ENCODE peak calls at places on chromosomes 13 and 19, in five cellular contexts. One of them, this sample, is unnamed.

GRCh38 chr13:47680752-47681151 is 320.3 kb downstream of the SUCLA2 start:
- DNase-seq in H1: no peak
- DNase-seq in mesenchymal stem cell: peak; percentile 57
- DNase-seq in H9: no peak
- DNase-seq in neuronal stem cell: no peak
- DNase-seq in this sample: no peak

GRCh38 chr13:28492527-28493367 is 2.2 kb downstream of the FLT1 start:
- DNase-seq in H9: no peak
- DNase-seq in neuronal stem cell: peak; percentile 26
- DNase-seq in H1: no peak
- DNase-seq in mesenchymal stem cell: peak; percentile 61
- DNase-seq in this sample: peak; percentile 55

GRCh38 chr13:110312669-110313031 is 5.6 kb downstream of the COL4A2 start:
- DNase-seq in H1: no peak
- DNase-seq in H9: peak; percentile 17
- DNase-seq in mesenchymal stem cell: peak; percentile 90
- DNase-seq in neuronal stem cell: no peak
- DNase-seq in this sample: peak; percentile 98

GRCh38 chr13:59690857-59691500 is 472.7 kb downstream of the DIAPH3 start:
- DNase-seq in H1: no peak
- DNase-seq in mesenchymal stem cell: peak; percentile 61
- DNase-seq in H9: no peak
- DNase-seq in neuronal stem cell: no peak
- DNase-seq in this sample: peak; percentile 70

GRCh38 chr19:7494416-7495098 is 5.7 kb upstream of the PEX11G start:
- DNase-seq in H9: no peak
- DNase-seq in mesenchymal stem cell: peak; percentile 93
- DNase-seq in H1: no peak
- DNase-seq in neuronal stem cell: no peak
- DNase-seq in this sample: no peak

GRCh38 chr19:57269515-57270250 is 10.6 kb upstream of the ZNF460 start:
- DNase-seq in mesenchymal stem cell: peak; percentile 86
- DNase-seq in neuronal stem cell: no peak
- DNase-seq in H1: no peak
- DNase-seq in H9: no peak
- DNase-seq in this sample: no peak

GRCh38 chr13:97141564-97142005 is 80.5 kb upstream of the MBNL2 start:
- DNase-seq in H1: no peak
- DNase-seq in mesenchymal stem cell: peak; percentile 95
- DNase-seq in H9: peak; percentile 72
- DNase-seq in neuronal stem cell: peak; percentile 23
- DNase-seq in this sample: peak; percentile 87

GRCh38 chr13:25982908-25983307 is 68.9 kb downstream of the SHISA2 start:
- DNase-seq in H1: no peak
- DNase-seq in H9: no peak
- DNase-seq in mesenchymal stem cell: no peak
- DNase-seq in neuronal stem cell: no peak
- DNase-seq in this sample: no peak

GRCh38 chr13:31850041-31850440 is 110.7 kb downstream of the RXFP2 start:
- DNase-seq in H1: no peak
- DNase-seq in mesenchymal stem cell: no peak
- DNase-seq in H9: no peak
- DNase-seq in neuronal stem cell: no peak
- DNase-seq in this sample: no peak

GRCh38 chr13:66574606-66575005 is 655.5 kb downstream of the PCDH9 start:
- DNase-seq in neuronal stem cell: no peak
- DNase-seq in H9: no peak
- DNase-seq in mesenchymal stem cell: no peak
- DNase-seq in H1: no peak
- DNase-seq in this sample: no peak

GRCh38 chr19:35903550-35904179 is 1.3 kb downstream of the HCST start:
- DNase-seq in H9: peak; percentile 91
- DNase-seq in H1: peak; percentile 78
- DNase-seq in neuronal stem cell: no peak
- DNase-seq in mesenchymal stem cell: peak; percentile 83
- DNase-seq in this sample: peak; percentile 97

GRCh38 chr19:15672580-15673175 is at the start of gene CYP4F12:
- DNase-seq in H1: no peak
- DNase-seq in H9: no peak
- DNase-seq in mesenchymal stem cell: no peak
- DNase-seq in neuronal stem cell: no peak
- DNase-seq in this sample: no peak

GRCh38 chr19:45920458-45920857 is 5.9 kb upstream of the NANOS2 start:
- DNase-seq in mesenchymal stem cell: no peak
- DNase-seq in H1: no peak
- DNase-seq in neuronal stem cell: no peak
- DNase-seq in H9: no peak
- DNase-seq in this sample: no peak

GRCh38 chr19:12330340-12330739 is 3.1 kb downstream of the ZNF563 start:
- DNase-seq in H1: no peak
- DNase-seq in H9: no peak
- DNase-seq in neuronal stem cell: no peak
- DNase-seq in mesenchymal stem cell: no peak
- DNase-seq in this sample: no peak

GRCh38 chr13:20943519-20944012 is 41.0 kb upstream of the XPO4 start:
- DNase-seq in mesenchymal stem cell: peak; percentile 99
- DNase-seq in H1: peak; percentile 87
- DNase-seq in H9: peak; percentile 84
- DNase-seq in neuronal stem cell: peak; percentile 54
- DNase-seq in this sample: peak; percentile 93

GRCh38 chr13:41308241-41308640 is 2.8 kb upstream of the NAA16 start:
- DNase-seq in mesenchymal stem cell: no peak
- DNase-seq in H1: no peak
- DNase-seq in H9: no peak
- DNase-seq in neuronal stem cell: no peak
- DNase-seq in this sample: no peak

GRCh38 chr19:44512326-44513298 is 12.3 kb upstream of the ZNF180 start:
- DNase-seq in neuronal stem cell: no peak
- DNase-seq in H1: peak; percentile 87
- DNase-seq in H9: peak; percentile 80
- DNase-seq in mesenchymal stem cell: peak; percentile 25
- DNase-seq in this sample: peak; percentile 84

GRCh38 chr13:47211106-47211505 is 314.3 kb upstream of the HTR2A start:
- DNase-seq in mesenchymal stem cell: peak; percentile 17
- DNase-seq in H1: no peak
- DNase-seq in neuronal stem cell: no peak
- DNase-seq in H9: peak; percentile 33
- DNase-seq in this sample: peak; percentile 35

GRCh38 chr19:40035996-40036395 is 20.0 kb downstream of the ZNF780B start:
- DNase-seq in H9: no peak
- DNase-seq in H1: no peak
- DNase-seq in neuronal stem cell: no peak
- DNase-seq in mesenchymal stem cell: no peak
- DNase-seq in this sample: no peak

GRCh38 chr13:80454245-80454644 is 113.3 kb upstream of the SPRY2 start:
- DNase-seq in H9: no peak
- DNase-seq in mesenchymal stem cell: no peak
- DNase-seq in H1: no peak
- DNase-seq in neuronal stem cell: no peak
- DNase-seq in this sample: no peak

GRCh38 chr13:91586609-91587008 is 188.2 kb downstream of the GPC5 start:
- DNase-seq in H1: no peak
- DNase-seq in neuronal stem cell: no peak
- DNase-seq in H9: no peak
- DNase-seq in mesenchymal stem cell: no peak
- DNase-seq in this sample: no peak

GRCh38 chr13:73521291-73521626 is 462.5 kb downstream of the KLF5 start:
- DNase-seq in mesenchymal stem cell: no peak
- DNase-seq in H1: no peak
- DNase-seq in H9: no peak
- DNase-seq in neuronal stem cell: no peak
- DNase-seq in this sample: no peak

GRCh38 chr19:31294189-31294588 is 55.0 kb downstream of the TSHZ3 start:
- DNase-seq in mesenchymal stem cell: no peak
- DNase-seq in neuronal stem cell: no peak
- DNase-seq in H1: no peak
- DNase-seq in H9: no peak
- DNase-seq in this sample: peak; percentile 56

GRCh38 chr13:50284540-50284939 is 269.3 kb downstream of the KCNRG start:
- DNase-seq in neuronal stem cell: no peak
- DNase-seq in mesenchymal stem cell: no peak
- DNase-seq in H9: no peak
- DNase-seq in H1: no peak
- DNase-seq in this sample: no peak

GRCh38 chr13:20721454-20722357 is 18.2 kb downstream of the IL17D start:
- DNase-seq in mesenchymal stem cell: peak; percentile 46
- DNase-seq in H9: peak; percentile 68
- DNase-seq in neuronal stem cell: no peak
- DNase-seq in H1: peak; percentile 76
- DNase-seq in this sample: peak; percentile 98

GRCh38 chr19:51784922-51785690 is 9.9 kb upstream of the FPR3 start:
- DNase-seq in mesenchymal stem cell: no peak
- DNase-seq in H1: no peak
- DNase-seq in H9: no peak
- DNase-seq in neuronal stem cell: no peak
- DNase-seq in this sample: peak; percentile 86

GRCh38 chr19:51786651-51787494 is 8.1 kb upstream of the FPR3 start:
- DNase-seq in H9: no peak
- DNase-seq in mesenchymal stem cell: no peak
- DNase-seq in H1: no peak
- DNase-seq in neuronal stem cell: no peak
- DNase-seq in this sample: peak; percentile 79

GRCh38 chr19:51784109-51784785 is 10.7 kb upstream of the FPR3 start:
- DNase-seq in H1: no peak
- DNase-seq in mesenchymal stem cell: no peak
- DNase-seq in H9: no peak
- DNase-seq in neuronal stem cell: no peak
- DNase-seq in this sample: no peak

GRCh38 chr19:51779703-51780102 is 15.3 kb upstream of the FPR3 start:
- DNase-seq in neuronal stem cell: no peak
- DNase-seq in H1: no peak
- DNase-seq in H9: no peak
- DNase-seq in mesenchymal stem cell: no peak
- DNase-seq in this sample: no peak

GRCh38 chr19:51783373-51783772 is 11.6 kb upstream of the FPR3 start:
- DNase-seq in H9: no peak
- DNase-seq in H1: no peak
- DNase-seq in mesenchymal stem cell: no peak
- DNase-seq in neuronal stem cell: no peak
- DNase-seq in this sample: peak; percentile 97
- H2BK12ac ChIP-seq in H9: no peak overlapping the region
- H2BK12ac ChIP-seq in H1: no peak overlapping the region
- H2BK12ac ChIP-seq in mesenchymal stem cell: no peak overlapping the region
- H2BK12ac ChIP-seq in neuronal stem cell: no peak overlapping the region
- H2BK12ac ChIP-seq in this sample: no peak overlapping the region

GRCh38 chr13:78599911-78600310 is 3.4 kb downstream of the POU4F1 start:
- DNase-seq in H1: no peak
- DNase-seq in neuronal stem cell: peak; percentile 24
- DNase-seq in H9: no peak
- DNase-seq in mesenchymal stem cell: no peak
- DNase-seq in this sample: no peak
- H2BK12ac ChIP-seq in H1: no peak overlapping the region
- H2BK12ac ChIP-seq in neuronal stem cell: no peak overlapping the region
- H2BK12ac ChIP-seq in H9: no peak overlapping the region
- H2BK12ac ChIP-seq in mesenchymal stem cell: no peak overlapping the region
- H2BK12ac ChIP-seq in this sample: no peak overlapping the region

DNA sequence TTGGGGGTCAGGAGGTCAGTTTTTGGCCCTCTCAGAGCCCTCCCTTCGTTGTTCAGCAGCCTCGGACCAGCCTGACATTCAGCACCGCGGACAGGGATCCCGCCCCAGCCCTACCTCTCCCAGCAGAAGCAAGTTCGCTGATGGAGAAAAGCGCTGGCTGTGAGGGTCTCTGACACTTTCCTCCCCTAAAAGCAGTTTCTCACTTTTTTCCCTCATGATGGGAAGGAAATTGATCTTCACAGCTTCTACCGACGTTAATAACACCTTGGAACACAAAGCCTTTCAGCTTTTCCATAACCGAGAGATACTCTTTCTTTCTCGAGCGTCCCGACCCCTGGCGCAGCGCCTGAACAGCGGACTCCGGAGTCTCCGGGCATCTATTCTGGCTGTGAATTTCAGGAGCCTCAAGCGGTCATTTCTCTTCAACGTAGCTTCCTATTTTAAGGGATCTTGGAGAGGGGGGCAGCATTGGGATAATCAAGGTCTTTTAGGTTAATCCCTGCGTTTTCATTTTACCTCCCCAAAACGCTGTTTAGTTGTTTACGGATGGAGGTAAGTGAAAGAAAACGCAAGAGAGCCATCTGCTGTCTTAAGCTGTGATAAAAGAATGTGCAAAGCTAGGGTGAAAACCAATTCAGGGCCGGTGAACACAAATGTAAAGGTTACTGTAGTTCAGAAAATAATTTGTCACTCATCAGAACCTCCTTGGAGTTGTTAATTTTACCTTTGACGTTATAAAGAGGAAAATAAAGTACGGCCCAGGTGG is 467.2 kb downstream of the ITGBL1 start:
- DNase-seq in H1: peak; percentile 85
- DNase-seq in H9: peak; percentile 73
- DNase-seq in mesenchymal stem cell: peak; percentile 42
- DNase-seq in neuronal stem cell: peak; percentile 56
- DNase-seq in this sample: no peak
- H2BK12ac ChIP-seq in H1: no peak overlapping the region
- H2BK12ac ChIP-seq in H9: no peak overlapping the region
- H2BK12ac ChIP-seq in mesenchymal stem cell: no peak overlapping the region
- H2BK12ac ChIP-seq in neuronal stem cell: no peak overlapping the region
- H2BK12ac ChIP-seq in this sample: no peak overlapping the region

GRCh38 chr13:52949044-52949443 is 79.6 kb upstream of the OLFM4 start:
- DNase-seq in neuronal stem cell: no peak
- DNase-seq in H1: no peak
- DNase-seq in mesenchymal stem cell: no peak
- DNase-seq in H9: no peak
- DNase-seq in this sample: no peak
- H2BK12ac ChIP-seq in neuronal stem cell: no peak overlapping the region
- H2BK12ac ChIP-seq in H1: no peak overlapping the region
- H2BK12ac ChIP-seq in mesenchymal stem cell: no peak overlapping the region
- H2BK12ac ChIP-seq in H9: no peak overlapping the region
- H2BK12ac ChIP-seq in this sample: no peak overlapping the region